ENCODE peak calls at places on chromosomes 4 and X, in six cellular contexts. One of them, this sample, is unnamed.

GRCh38 chr4:185911556-185912064 is 99.6 kb upstream of the SORBS2 start:
- DNase-seq in K562: no peak
- DNase-seq in HepG2: no peak
- DNase-seq in H1: no peak
- DNase-seq in GM12891: no peak
- DNase-seq in GM12878: no peak
- DNase-seq in this sample: no peak

GRCh38 chr4:34289489-34289888 is 1954.8 kb downstream of the ARAP2 start:
- DNase-seq in H1: no peak
- DNase-seq in K562: no peak
- DNase-seq in GM12891: no peak
- DNase-seq in GM12878: no peak
- DNase-seq in HepG2: no peak
- DNase-seq in this sample: no peak

GRCh38 chr4:25424539-25425228 is 47.6 kb downstream of the ANAPC4 start:
- DNase-seq in HepG2: no peak
- DNase-seq in GM12891: no peak
- DNase-seq in H1: no peak
- DNase-seq in K562: no peak
- DNase-seq in GM12878: no peak
- DNase-seq in this sample: no peak

GRCh38 chr4:138053601-138054322 is 188.4 kb downstream of the SLC7A11 start:
- DNase-seq in K562: no peak
- DNase-seq in HepG2: no peak
- DNase-seq in GM12891: no peak
- DNase-seq in GM12878: no peak
- DNase-seq in H1: no peak
- DNase-seq in this sample: no peak

GRCh38 chrX:21972721-21973120 is 32.2 kb downstream of the SMS start:
- DNase-seq in H1: peak
- DNase-seq in GM12891: no peak
- DNase-seq in K562: no peak
- DNase-seq in GM12878: no peak
- DNase-seq in HepG2: no peak
- DNase-seq in this sample: no peak

GRCh38 chrX:111006119-111006518 is 89.9 kb upstream of the PAK3 start:
- DNase-seq in K562: no peak
- DNase-seq in H1: no peak
- DNase-seq in HepG2: no peak
- DNase-seq in GM12878: no peak
- DNase-seq in GM12891: no peak
- DNase-seq in this sample: no peak

GRCh38 chr4:106266201-106266600 is 49.8 kb downstream of the TBCK start:
- DNase-seq in K562: peak
- DNase-seq in GM12878: peak
- DNase-seq in H1: no peak
- DNase-seq in GM12891: no peak
- DNase-seq in HepG2: peak
- DNase-seq in this sample: no peak

GRCh38 chrX:76202471-76202870 is 29.6 kb downstream of the PBDC1 start:
- DNase-seq in GM12891: no peak
- DNase-seq in K562: no peak
- DNase-seq in HepG2: no peak
- DNase-seq in H1: no peak
- DNase-seq in GM12878: no peak
- DNase-seq in this sample: no peak

GRCh38 chr4:127631420-127631819 is 1.3 kb upstream of the INTU start:
- DNase-seq in H1: no peak
- DNase-seq in GM12878: no peak
- DNase-seq in K562: no peak
- DNase-seq in GM12891: no peak
- DNase-seq in HepG2: no peak
- DNase-seq in this sample: no peak

GRCh38 chr4:139735381-139736256 is 70.0 kb downstream of the MGST2 start:
- DNase-seq in HepG2: no peak
- DNase-seq in H1: no peak
- DNase-seq in GM12891: peak
- DNase-seq in K562: no peak
- DNase-seq in GM12878: no peak
- DNase-seq in this sample: no peak

GRCh38 chr4:101304916-101305315 is 42.4 kb downstream of the PPP3CA start:
- DNase-seq in H1: no peak
- DNase-seq in HepG2: peak
- DNase-seq in GM12878: no peak
- DNase-seq in K562: no peak
- DNase-seq in GM12891: no peak
- DNase-seq in this sample: no peak

GRCh38 chrX:9557508-9557907 is 92.7 kb downstream of the TBL1X start:
- DNase-seq in GM12878: no peak
- DNase-seq in HepG2: peak
- DNase-seq in K562: no peak
- DNase-seq in H1: no peak
- DNase-seq in GM12891: no peak
- DNase-seq in this sample: no peak

GRCh38 chr4:125994024-125994423 is 679.3 kb downstream of the FAT4 start:
- DNase-seq in H1: no peak
- DNase-seq in GM12878: no peak
- DNase-seq in GM12891: no peak
- DNase-seq in K562: no peak
- DNase-seq in HepG2: no peak
- DNase-seq in this sample: no peak

GRCh38 chr4:13325744-13326143 is 158.4 kb downstream of the RAB28 start:
- DNase-seq in GM12878: no peak
- DNase-seq in H1: no peak
- DNase-seq in K562: no peak
- DNase-seq in GM12891: no peak
- DNase-seq in HepG2: peak
- DNase-seq in this sample: no peak

GRCh38 chrX:16839852-16840460 is 30.2 kb downstream of the RBBP7 start:
- DNase-seq in GM12878: no peak
- DNase-seq in GM12891: no peak
- DNase-seq in HepG2: no peak
- DNase-seq in H1: no peak
- DNase-seq in K562: no peak
- DNase-seq in this sample: no peak

GRCh38 chr4:39664828-39665731 is 26.4 kb upstream of the SMIM14 start:
- DNase-seq in K562: no peak
- DNase-seq in GM12891: no peak
- DNase-seq in GM12878: no peak
- DNase-seq in HepG2: peak
- DNase-seq in H1: no peak
- DNase-seq in this sample: no peak

GRCh38 chrX:21963226-21963625 is 22.7 kb downstream of the SMS start:
- DNase-seq in GM12891: no peak
- DNase-seq in GM12878: no peak
- DNase-seq in HepG2: no peak
- DNase-seq in H1: no peak
- DNase-seq in K562: no peak
- DNase-seq in this sample: no peak

GRCh38 chr4:66911898-66912297 is 633.4 kb downstream of the CENPC start:
- DNase-seq in GM12878: no peak
- DNase-seq in GM12891: no peak
- DNase-seq in HepG2: no peak
- DNase-seq in K562: no peak
- DNase-seq in H1: no peak
- DNase-seq in this sample: no peak

GRCh38 chrX:136627381-136627780 is 20.6 kb upstream of the CD40LG start:
- DNase-seq in HepG2: no peak
- DNase-seq in H1: no peak
- DNase-seq in K562: no peak
- DNase-seq in GM12891: no peak
- DNase-seq in GM12878: no peak
- DNase-seq in this sample: no peak

GRCh38 chr4:52983563-52984303 is 121.6 kb downstream of the RASL11B start:
- DNase-seq in H1: no peak
- DNase-seq in HepG2: peak
- DNase-seq in GM12878: no peak
- DNase-seq in GM12891: peak
- DNase-seq in K562: peak
- DNase-seq in this sample: no peak

GRCh38 chr4:176592976-176593375 is 199.7 kb downstream of the VEGFC start:
- DNase-seq in K562: no peak
- DNase-seq in H1: no peak
- DNase-seq in GM12891: no peak
- DNase-seq in GM12878: no peak
- DNase-seq in HepG2: no peak
- DNase-seq in this sample: no peak

GRCh38 chr4:4541040-4541631 is 712 bp downstream of the STX18 start:
- DNase-seq in K562: no peak
- DNase-seq in GM12891: peak
- DNase-seq in HepG2: peak
- DNase-seq in GM12878: peak
- DNase-seq in H1: no peak
- DNase-seq in this sample: peak

GRCh38 chrX:41471786-41472185 is 24.6 kb downstream of the NYX start:
- DNase-seq in HepG2: no peak
- DNase-seq in GM12878: no peak
- DNase-seq in K562: no peak
- DNase-seq in H1: no peak
- DNase-seq in GM12891: no peak
- DNase-seq in this sample: no peak

GRCh38 chrX:108224727-108225455 is 133.3 kb downstream of the ATG4A start:
- DNase-seq in GM12891: no peak
- DNase-seq in K562: peak
- DNase-seq in HepG2: peak
- DNase-seq in H1: no peak
- DNase-seq in GM12878: peak
- DNase-seq in this sample: no peak

GRCh38 chrX:55451626-55451989 is 319 bp upstream of the MAGEH1 start:
- DNase-seq in HepG2: no peak
- DNase-seq in K562: peak
- DNase-seq in GM12878: no peak
- DNase-seq in H1: no peak
- DNase-seq in GM12891: no peak
- DNase-seq in this sample: no peak

GRCh38 chrX:78754917-78755316 is 7.4 kb downstream of the LPAR4 start:
- DNase-seq in HepG2: no peak
- DNase-seq in GM12878: peak
- DNase-seq in K562: no peak
- DNase-seq in GM12891: no peak
- DNase-seq in H1: no peak
- DNase-seq in this sample: no peak

GRCh38 chrX:8743126-8743732 is 11.3 kb upstream of the ANOS1 start:
- DNase-seq in GM12878: no peak
- DNase-seq in K562: peak
- DNase-seq in H1: no peak
- DNase-seq in HepG2: peak
- DNase-seq in GM12891: no peak
- DNase-seq in this sample: no peak

GRCh38 chr4:16119981-16120380 is 36.2 kb upstream of the PROM1 start:
- DNase-seq in GM12891: no peak
- DNase-seq in GM12878: no peak
- DNase-seq in K562: no peak
- DNase-seq in H1: no peak
- DNase-seq in HepG2: no peak
- DNase-seq in this sample: no peak

GRCh38 chr4:665751-666435 is 8.2 kb downstream of the ATP5ME start:
- DNase-seq in H1: no peak
- DNase-seq in GM12891: no peak
- DNase-seq in K562: no peak
- DNase-seq in HepG2: no peak
- DNase-seq in GM12878: no peak
- DNase-seq in this sample: no peak

GRCh38 chrX:149652232-149652981 is 20.8 kb upstream of the TMEM185A start:
- DNase-seq in H1: no peak
- DNase-seq in GM12878: no peak
- DNase-seq in HepG2: no peak
- DNase-seq in GM12891: no peak
- DNase-seq in K562: no peak
- DNase-seq in this sample: no peak

GRCh38 chrX:71606536-71607216 is 11.6 kb downstream of the CXCR3 start:
- DNase-seq in H1: no peak
- DNase-seq in GM12891: no peak
- DNase-seq in K562: no peak
- DNase-seq in HepG2: no peak
- DNase-seq in GM12878: no peak
- DNase-seq in this sample: no peak

GRCh38 chrX:134821370-134821769 is 163.1 kb upstream of the PLAC1 start:
- DNase-seq in H1: no peak
- DNase-seq in K562: no peak
- DNase-seq in HepG2: no peak
- DNase-seq in GM12878: no peak
- DNase-seq in GM12891: no peak
- DNase-seq in this sample: no peak
- TF ChIP-seq TAF1 in H1: no peak
- TF ChIP-seq TAF1 in K562: no peak
- TF ChIP-seq TAF1 in HepG2: no peak
- TF ChIP-seq TAF1 in GM12878: no peak
- TF ChIP-seq TAF1 in GM12891: no peak
- TF ChIP-seq TAF1 in this sample: no peak

DNA sequence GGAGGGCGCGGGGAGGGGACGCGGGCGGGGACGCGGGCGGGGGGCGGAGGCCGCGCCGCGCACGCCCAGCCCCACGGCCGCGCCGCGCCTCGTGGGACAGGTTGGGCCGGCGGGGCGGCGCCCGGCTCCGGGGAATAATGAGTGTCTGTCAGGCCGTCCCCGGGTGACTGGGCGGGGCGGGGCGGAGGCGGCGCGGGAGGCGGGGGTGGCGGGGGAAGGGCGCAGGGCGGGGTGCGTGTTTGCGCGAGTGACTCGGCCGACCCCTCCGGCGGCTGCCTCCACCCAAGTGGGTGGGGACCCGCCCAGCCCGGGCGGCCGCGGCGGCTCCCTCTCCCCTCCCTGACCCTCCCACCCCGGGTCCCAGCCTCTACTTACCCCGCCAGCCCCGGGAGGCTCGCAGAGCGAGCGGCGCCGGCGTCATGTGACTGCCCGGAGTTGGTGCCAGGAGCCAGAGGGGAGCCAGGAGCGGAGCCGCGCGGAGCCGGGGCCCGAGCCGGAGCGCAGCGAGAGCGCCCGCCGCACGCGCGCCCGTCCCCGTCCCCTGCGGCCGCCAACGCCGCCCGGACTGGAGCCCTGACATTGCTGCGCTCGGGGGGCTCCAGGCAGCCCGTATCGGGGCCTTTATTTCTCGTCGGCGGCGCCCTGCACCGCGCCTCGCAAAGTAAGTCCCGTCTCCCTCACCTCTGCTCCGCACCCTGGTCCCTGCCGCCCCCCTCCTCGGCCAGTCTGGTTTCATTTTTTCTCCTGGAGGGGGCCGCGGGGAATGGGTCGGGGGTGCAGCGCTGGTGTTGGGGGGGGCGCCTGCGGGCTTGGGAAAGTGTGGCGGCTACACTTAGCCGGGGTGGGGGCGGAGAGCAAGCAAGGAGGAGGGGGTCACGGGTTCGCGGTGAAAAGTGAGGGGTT is at the start of gene KLF3:
- DNase-seq in HepG2: peak
- DNase-seq in GM12891: peak
- DNase-seq in H1: no peak
- DNase-seq in GM12878: no peak
- DNase-seq in K562: peak
- DNase-seq in this sample: peak
- TF ChIP-seq POLR2A in HepG2: peak
- TF ChIP-seq POLR2A in GM12891: no peak
- TF ChIP-seq POLR2A in H1: peak
- TF ChIP-seq POLR2A in GM12878: peak
- TF ChIP-seq POLR2A in K562: no peak
- TF ChIP-seq POLR2A in this sample: no peak

GRCh38 chr4:37748546-37748945 is 62.4 kb upstream of the RELL1 start:
- DNase-seq in GM12891: no peak
- DNase-seq in K562: no peak
- DNase-seq in GM12878: no peak
- DNase-seq in HepG2: no peak
- DNase-seq in H1: no peak
- DNase-seq in this sample: no peak
- TF ChIP-seq POLR2AphosphoS5 in GM12891: no peak
- TF ChIP-seq POLR2AphosphoS5 in K562: no peak
- TF ChIP-seq POLR2AphosphoS5 in GM12878: no peak
- TF ChIP-seq POLR2AphosphoS5 in HepG2: no peak
- TF ChIP-seq POLR2AphosphoS5 in H1: no peak
- TF ChIP-seq POLR2AphosphoS5 in this sample: no peak

GRCh38 chr4:152448038-152448437 is 87.9 kb downstream of the FBXW7 start:
- DNase-seq in H1: no peak
- DNase-seq in K562: no peak
- DNase-seq in GM12878: no peak
- DNase-seq in GM12891: no peak
- DNase-seq in HepG2: no peak
- DNase-seq in this sample: no peak
- TF ChIP-seq TAF1 in H1: no peak
- TF ChIP-seq TAF1 in K562: no peak
- TF ChIP-seq TAF1 in GM12878: no peak
- TF ChIP-seq TAF1 in GM12891: no peak
- TF ChIP-seq TAF1 in HepG2: no peak
- TF ChIP-seq TAF1 in this sample: no peak

This sample was measured in GM12892.